ENCODE peak calls at places on chromosomes 4 and X, in eight cellular contexts. I, Y, X, V, S, E, B and M are unnamed samples.
A peak's percentile ranks its signal among the peaks of the same experiment; 100 is the strongest.

GRCh38 chrX:54359408-54359807 is 1.6 kb upstream of the WNK3 start:
- DNase-seq in I (no peak), Y (no peak), X (no peak), V (peak; percentile 1), S (no peak), E (no peak), B (no peak), M (no peak)

GRCh38 chrX:118420462-118420861 is 74.6 kb downstream of the WDR44 start:
- DNase-seq in I (no peak), Y (no peak), X (peak; percentile 71), V (peak; percentile 74), S (no peak), E (no peak), B (peak; percentile 28), M (no peak)

GRCh38 chr4:146458594-146458993 is 63.1 kb downstream of the SLC10A7 start:
- DNase-seq in I (no peak), Y (no peak), X (no peak), V (no peak), S (no peak), E (no peak), B (no peak), M (no peak)

GRCh38 chrX:45479196-45479834 is 278.6 kb upstream of the DIPK2B start:
- DNase-seq in I (no peak), Y (peak; percentile 61), X (peak; percentile 76), V (peak; percentile 72), S (no peak), E (no peak), B (no peak), M (no peak)

GRCh38 chr4:142567199-142567598 is 278.9 kb downstream of the INPP4B start:
- DNase-seq in I (no peak), Y (no peak), X (no peak), V (no peak), S (no peak), E (no peak), B (peak; percentile 40), M (no peak)

GRCh38 chr4:184911310-184911709 is 85.5 kb upstream of the ACSL1 start:
- DNase-seq in I (no peak), Y (no peak), X (peak; percentile 54), V (peak; percentile 84), S (no peak), E (no peak), B (peak; percentile 28), M (no peak)

GRCh38 chr4:90357117-90357710 is 230.0 kb downstream of the CCSER1 start:
- DNase-seq in I (no peak), Y (peak; percentile 6), X (peak; percentile 84), V (peak; percentile 88), S (no peak), E (no peak), B (peak; percentile 58), M (peak; percentile 71)

GRCh38 chrX:53091354-53091753 is 2.6 kb upstream of the KANTR start:
- DNase-seq in I (no peak), Y (no peak), X (no peak), V (no peak), S (no peak), E (no peak), B (no peak), M (no peak)

GRCh38 chr4:76563804-76564468 is 128.9 kb downstream of the SHROOM3 start:
- DNase-seq in I (no peak), Y (no peak), X (no peak), V (no peak), S (no peak), E (no peak), B (no peak), M (no peak)

GRCh38 chr4:56465599-56466295 is 1.7 kb upstream of the SRP72 start:
- DNase-seq in I (no peak), Y (peak; percentile 3), X (peak; percentile 32), V (peak; percentile 39), S (no peak), E (no peak), B (no peak), M (no peak)

GRCh38 chrX:45445745-45446412 is 245.2 kb upstream of the DIPK2B start:
- DNase-seq in I (no peak), Y (peak; percentile 45), X (peak; percentile 73), V (peak; percentile 70), S (no peak), E (no peak), B (peak; percentile 18), M (no peak)

GRCh38 chr4:78222575-78223186 is 165.6 kb downstream of the FRAS1 start:
- DNase-seq in I (no peak), Y (no peak), X (no peak), V (no peak), S (peak; percentile 11), E (no peak), B (no peak), M (no peak)

GRCh38 chr4:168942985-168943384 is 67.1 kb downstream of the CBR4 start:
- DNase-seq in I (no peak), Y (no peak), X (no peak), V (no peak), S (no peak), E (no peak), B (no peak), M (no peak)

GRCh38 chr4:8689741-8690140 is 97.2 kb downstream of the CPZ start:
- DNase-seq in I (no peak), Y (no peak), X (no peak), V (no peak), S (no peak), E (no peak), B (no peak), M (no peak)

GRCh38 chr4:80197601-80198444 is 520 bp downstream of the PRDM8 start:
- DNase-seq in I (peak; percentile 86), Y (no peak), X (peak; percentile 10), V (peak; percentile 6), S (no peak), E (no peak), B (no peak), M (no peak)

GRCh38 chr4:97691111-97691605 is 452.1 kb downstream of the STPG2 start:
- DNase-seq in I (no peak), Y (no peak), X (no peak), V (no peak), S (peak; percentile 51), E (no peak), B (no peak), M (no peak)

GRCh38 chr4:80184791-80185756 is 12.2 kb upstream of the PRDM8 start:
- DNase-seq in I (peak; percentile 81), Y (no peak), X (no peak), V (peak; percentile 13), S (peak; percentile 58), E (no peak), B (no peak), M (no peak)

GRCh38 chr4:152193059-152193458 is 342.8 kb downstream of the FBXW7 start:
- DNase-seq in I (no peak), Y (no peak), X (no peak), V (no peak), S (no peak), E (no peak), B (no peak), M (no peak)

GRCh38 chr4:125322363-125322730 is 7.6 kb downstream of the FAT4 start:
- DNase-seq in I (no peak), Y (no peak), X (peak; percentile 69), V (peak; percentile 73), S (peak; percentile 10), E (no peak), B (no peak), M (no peak)

GRCh38 chrX:149131780-149132179 is 373.3 kb downstream of the IDS start:
- DNase-seq in I (no peak), Y (no peak), X (peak; percentile 8), V (no peak), S (no peak), E (no peak), B (no peak), M (no peak)

GRCh38 chr4:184448828-184449227 is 25.5 kb downstream of the IRF2 start:
- DNase-seq in I (no peak), Y (no peak), X (peak; percentile 86), V (peak; percentile 83), S (no peak), E (peak; percentile 50), B (no peak), M (no peak)

GRCh38 chrX:20529711-20530110 is 263.0 kb upstream of the RPS6KA3 start:
- DNase-seq in I (no peak), Y (no peak), X (no peak), V (no peak), S (no peak), E (no peak), B (no peak), M (no peak)

GRCh38 chr4:138898282-138898681 is 117.3 kb upstream of the NOCT start:
- DNase-seq in I (no peak), Y (no peak), X (peak; percentile 39), V (peak; percentile 52), S (no peak), E (no peak), B (peak; percentile 39), M (no peak)
- H3K4me3 ChIP-seq in I (no peak overlapping the region), Y (no peak overlapping the region), X (no peak overlapping the region), V (no peak overlapping the region), S (no peak overlapping the region), E (peak overlapping the region; percentile 36), B (no peak overlapping the region), M (peak overlapping the region; percentile 35)

GRCh38 chr4:127622923-127623754 is 9.6 kb upstream of the INTU start:
- DNase-seq in I (peak; percentile 84), Y (no peak), X (no peak), V (peak; percentile 43), S (no peak), E (peak; percentile 26), B (peak; percentile 73), M (no peak)
- TF ChIP-seq CTCF in I (no peak), Y (peak; percentile 32), X (peak; percentile 26), V (peak; percentile 38), S (no peak), E (no peak), B (peak; percentile 37), M (no peak)

DNA sequence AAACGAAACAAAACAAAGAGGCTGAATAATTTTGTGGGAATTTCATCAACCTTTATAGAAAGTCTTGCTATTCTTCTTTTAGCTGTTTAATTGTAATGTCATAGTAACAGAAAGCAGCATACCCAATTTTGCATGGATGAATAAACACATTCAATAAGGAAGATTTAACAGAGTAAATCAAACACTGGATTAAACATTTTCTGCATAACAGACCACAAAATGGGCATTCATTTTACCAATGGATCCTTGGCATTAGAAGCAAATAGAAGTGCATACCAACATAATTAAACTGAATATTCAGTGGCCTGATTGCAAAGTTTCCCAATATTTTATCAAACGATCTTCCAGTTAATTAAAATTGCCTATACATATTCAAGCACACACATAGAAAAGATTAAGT is 4.4 kb upstream of the CHM start:
- DNase-seq in I (no peak), Y (no peak), X (no peak), V (no peak), S (no peak), E (no peak), B (no peak), M (no peak)
- H3K4me3 ChIP-seq in I (no peak overlapping the region), Y (no peak overlapping the region), X (no peak overlapping the region), V (no peak overlapping the region), S (no peak overlapping the region), E (no peak overlapping the region), B (no peak overlapping the region), M (no peak overlapping the region)

DNA sequence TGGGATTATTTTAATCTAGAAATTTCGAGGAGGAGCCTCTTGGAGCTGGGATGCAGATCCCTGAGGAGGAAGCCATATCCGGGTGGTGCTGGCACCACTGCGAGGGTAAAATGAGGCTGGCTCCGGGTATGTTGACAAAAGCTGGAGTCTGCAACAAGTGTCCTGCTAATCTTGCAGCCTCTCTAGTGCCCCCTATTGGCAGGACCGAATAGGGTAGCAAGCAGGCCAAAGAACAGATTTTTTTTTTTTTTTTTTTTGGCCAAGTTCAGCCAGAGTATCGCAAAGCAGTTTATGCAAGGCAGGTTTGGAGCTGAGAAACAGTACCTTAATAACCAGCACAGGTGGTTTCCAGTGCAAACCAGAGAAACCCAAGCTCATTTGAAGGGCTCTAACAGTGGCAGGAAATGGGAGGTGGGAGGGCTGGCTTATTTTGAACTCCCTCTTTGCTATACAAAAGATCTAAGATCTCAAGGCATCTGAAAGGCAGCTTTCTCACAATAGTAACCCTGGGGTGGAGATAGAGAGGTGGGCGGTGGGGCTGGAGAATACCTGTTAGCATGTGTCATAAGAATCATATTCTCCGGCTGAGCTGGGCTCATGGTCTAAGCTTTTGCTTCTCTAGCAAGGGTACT is 38.2 kb upstream of the OCIAD2 start:
- DNase-seq in I (no peak), Y (no peak), X (no peak), V (no peak), S (peak; percentile 39), E (no peak), B (no peak), M (no peak)
- TF ChIP-seq CTCF in I (peak; percentile 32), Y (peak; percentile 52), X (peak; percentile 41), V (peak; percentile 43), S (peak; percentile 66), E (peak; percentile 12), B (peak; percentile 15), M (peak; percentile 39)